ENCODE peak calls at places on chromosomes 1 and 21, in four cellular contexts. Y is IMR-90, Z is K562, L is endothelial cell of umbilical vein. O is an unnamed sample.
A peak's percentile ranks its signal among the peaks of the same experiment; 100 is the strongest.

GRCh38 chr1:195721210-195721971 is 886.8 kb downstream of the KCNT2 start:
- DNase-seq in Y (no peak), Z (no peak), L (no peak), O (no peak)

GRCh38 chr1:47894718-47895393 is 102.3 kb downstream of the TRABD2B start:
- DNase-seq in Y (peak; percentile 4), Z (no peak), L (peak; percentile 17), O (peak; percentile 90)

GRCh38 chr1:231029841-231030240 is 10.2 kb downstream of the FAM89A start:
- DNase-seq in Y (no peak), Z (no peak), L (no peak), O (no peak)

GRCh38 chr1:214108097-214108446 is 120.3 kb downstream of the PROX1 start:
- DNase-seq in Y (no peak), Z (no peak), L (no peak), O (no peak)

GRCh38 chr1:109929588-109930251 is 19.1 kb downstream of the CSF1 start:
- DNase-seq in Y (no peak), Z (no peak), L (no peak), O (no peak)

GRCh38 chr1:237293804-237294203 is 251.8 kb downstream of the RYR2 start:
- DNase-seq in Y (no peak), Z (no peak), L (no peak), O (no peak)

GRCh38 chr1:203084588-203085527 is 954 bp downstream of the MYOG start:
- DNase-seq in Y (no peak), Z (peak; percentile 78), L (no peak), O (no peak)

GRCh38 chr1:6646499-6647148 is 22.0 kb downstream of the THAP3 start:
- DNase-seq in Y (peak; percentile 54), Z (peak; percentile 59), L (peak; percentile 47), O (no peak)

GRCh38 chr1:68745006-68745405 is 248.1 kb upstream of the DEPDC1 start:
- DNase-seq in Y (no peak), Z (no peak), L (no peak), O (no peak)

GRCh38 chr1:212630159-212630900 is 21.8 kb downstream of the ATF3 start:
- DNase-seq in Y (no peak), Z (peak; percentile 81), L (peak; percentile 42), O (no peak)

GRCh38 chr1:8941906-8942305 is 3.8 kb upstream of the CA6 start:
- DNase-seq in Y (peak; percentile 91), Z (no peak), L (peak; percentile 76), O (peak; percentile 11)

GRCh38 chr1:59574085-59574484 is 240.7 kb upstream of the HOOK1 start:
- DNase-seq in Y (peak; percentile 74), Z (no peak), L (no peak), O (no peak)

GRCh38 chr1:19728413-19729145 is 63.9 kb downstream of the HTR6 start:
- DNase-seq in Y (no peak), Z (no peak), L (no peak), O (no peak)

GRCh38 chr1:8055973-8056372 is 29.9 kb upstream of the ERRFI1 start:
- DNase-seq in Y (peak; percentile 91), Z (no peak), L (no peak), O (no peak)

GRCh38 chr1:108590436-108590835 is 30.5 kb downstream of the EEIG2 start:
- DNase-seq in Y (peak; percentile 17), Z (no peak), L (peak; percentile 84), O (no peak)
- H3K4me2 ChIP-seq in Y (peak overlapping the region; percentile 32), Z (no peak overlapping the region), L (peak overlapping the region; percentile 90), O (no peak overlapping the region)

GRCh38 chr1:193432979-193433587 is 246.7 kb upstream of the B3GALT2 start:
- DNase-seq in Y (no peak), Z (no peak), L (no peak), O (no peak)
- H3K9me3 ChIP-seq in Y (peaks cover 13% of the 10 kb centered on the region), Z (peaks cover 2% of the 10 kb centered on the region), L (peaks cover 10% of the 10 kb centered on the region), O (peaks cover 13% of the 10 kb centered on the region)

DNA sequence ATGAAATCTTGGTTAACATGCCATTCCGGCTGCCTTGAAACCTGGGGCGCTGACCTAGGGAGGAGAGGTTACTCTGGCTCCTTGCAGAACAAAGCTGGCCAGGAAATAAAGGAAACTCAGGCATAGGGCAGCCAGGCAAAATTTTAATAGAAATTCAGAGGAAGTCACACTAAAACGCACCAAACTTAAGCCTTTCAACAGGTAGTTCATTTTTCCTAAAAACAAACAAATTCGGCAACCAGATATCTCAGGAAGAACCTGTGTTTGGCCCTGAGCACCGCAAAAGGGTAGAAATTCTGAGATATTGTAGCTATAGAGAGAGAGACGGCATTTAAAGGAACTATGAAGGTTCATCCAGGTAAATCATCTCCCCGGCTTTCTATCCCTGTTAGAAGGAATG is 13.1 kb downstream of the LYST start:
- DNase-seq in Y (no peak), Z (no peak), L (no peak), O (no peak)
- H3K9me1 ChIP-seq in Y (no peaks in the 10 kb centered on the region), Z (no peaks in the 10 kb centered on the region), L (no peaks in the 10 kb centered on the region), O (no peaks in the 10 kb centered on the region)

DNA sequence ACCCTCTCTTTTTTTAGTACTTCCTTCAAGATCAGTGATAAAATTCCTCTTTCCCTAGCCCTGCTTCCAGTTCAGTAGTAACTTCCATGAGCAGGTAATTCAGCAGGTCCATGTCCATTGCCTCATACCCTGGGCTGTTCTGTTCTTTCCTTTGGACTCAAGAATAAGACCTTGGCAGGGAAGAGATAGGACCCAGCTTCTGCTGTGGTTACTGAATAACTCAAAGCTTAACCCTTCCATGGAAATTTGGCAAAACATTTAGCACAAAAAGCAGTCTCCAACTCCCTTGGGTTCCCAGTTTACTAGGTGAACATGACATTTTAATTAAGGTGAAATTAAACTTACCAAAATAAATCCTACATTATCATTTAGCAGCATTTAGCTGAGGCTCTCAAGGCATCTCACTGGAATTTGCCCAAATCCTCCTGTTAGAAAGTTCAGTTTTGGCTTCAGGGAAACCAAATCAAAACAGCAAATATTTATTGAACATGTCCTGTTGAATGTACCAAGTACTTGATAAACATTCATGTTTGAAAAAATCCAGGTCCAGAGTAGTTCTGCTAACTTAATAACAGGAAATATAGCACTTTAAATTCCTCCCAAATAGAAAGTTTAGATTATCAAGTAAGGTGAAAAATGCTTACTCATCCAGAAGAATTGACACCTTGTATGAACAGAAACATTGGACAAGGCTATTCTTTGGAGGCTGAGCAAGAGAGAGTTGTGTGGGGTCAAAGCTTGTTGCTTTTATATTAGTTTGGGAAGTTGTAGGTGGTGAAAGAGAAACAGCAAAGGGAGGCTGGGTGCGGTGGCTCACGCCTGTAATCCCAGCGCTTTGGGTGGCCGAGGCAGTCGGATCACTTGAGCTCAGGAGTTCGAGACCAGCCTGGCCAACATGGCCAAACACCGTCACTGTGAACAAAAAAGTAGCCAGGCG is 8.4 kb upstream of the SERPINC1 start:
- DNase-seq in Y (no peak), Z (no peak), L (no peak), O (no peak)
- H3K4me2 ChIP-seq in Y (no peak overlapping the region), Z (no peak overlapping the region), L (no peak overlapping the region), O (no peak overlapping the region)

GRCh38 chr1:2789164-2789985 is 12.1 kb downstream of the TTC34 start:
- DNase-seq in Y (no peak), Z (no peak), L (no peak), O (no peak)

GRCh38 chr1:2787163-2787911 is 14.2 kb downstream of the TTC34 start:
- DNase-seq in Y (no peak), Z (no peak), L (no peak), O (no peak)

GRCh38 chr1:2791027-2791760 is 10.3 kb downstream of the TTC34 start:
- DNase-seq in Y (no peak), Z (no peak), L (no peak), O (no peak)

GRCh38 chr1:2788506-2789163 is 12.9 kb downstream of the TTC34 start:
- DNase-seq in Y (no peak), Z (no peak), L (no peak), O (no peak)

GRCh38 chr1:2789986-2790581 is 11.4 kb downstream of the TTC34 start:
- DNase-seq in Y (no peak), Z (no peak), L (no peak), O (no peak)
- H3K9me3 ChIP-seq in Y (peaks cover 44% of the 10 kb centered on the region), Z (no peaks in the 10 kb centered on the region), L (no peaks in the 10 kb centered on the region), O (peaks cover 11% of the 10 kb centered on the region)

GRCh38 chr1:192045038-192045575 is 113.2 kb upstream of the RGS18 start:
- DNase-seq in Y (no peak), Z (no peak), L (peak; percentile 4), O (no peak)
- H3K9me1 ChIP-seq in Y (no peaks in the 10 kb centered on the region), Z (no peaks in the 10 kb centered on the region), L (no peaks in the 10 kb centered on the region), O (no peaks in the 10 kb centered on the region)

DNA sequence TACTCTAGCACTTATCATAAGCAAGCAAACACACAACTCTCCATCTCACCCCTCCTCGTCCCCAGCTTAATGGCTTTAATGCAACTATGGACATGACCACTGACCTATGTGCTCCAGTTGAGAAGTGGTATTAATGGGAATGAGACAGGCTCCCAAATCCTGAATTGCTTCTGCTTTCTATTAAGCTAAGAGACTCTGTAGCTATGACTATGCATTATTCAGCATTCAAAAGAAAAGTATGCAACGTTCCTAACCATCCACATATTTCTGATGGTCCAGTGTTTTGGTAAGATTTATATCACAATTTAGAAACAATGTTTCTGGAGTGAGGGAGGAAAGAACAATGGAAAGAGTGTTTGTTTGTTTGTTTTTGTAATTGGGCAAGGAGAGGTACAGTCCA is 194.1 kb upstream of the PLXNA2 start:
- DNase-seq in Y (no peak), Z (no peak), L (no peak), O (no peak)
- H3K4me2 ChIP-seq in Y (no peak overlapping the region), Z (no peak overlapping the region), L (no peak overlapping the region), O (no peak overlapping the region)

GRCh38 chr21:19461481-19462205 is 1058.1 kb upstream of the TMPRSS15 start:
- DNase-seq in Y (no peak), Z (peak; percentile 11), L (no peak), O (no peak)

GRCh38 chr21:19463966-19464365 is 1060.4 kb upstream of the TMPRSS15 start:
- DNase-seq in Y (no peak), Z (no peak), L (no peak), O (no peak)

DNA sequence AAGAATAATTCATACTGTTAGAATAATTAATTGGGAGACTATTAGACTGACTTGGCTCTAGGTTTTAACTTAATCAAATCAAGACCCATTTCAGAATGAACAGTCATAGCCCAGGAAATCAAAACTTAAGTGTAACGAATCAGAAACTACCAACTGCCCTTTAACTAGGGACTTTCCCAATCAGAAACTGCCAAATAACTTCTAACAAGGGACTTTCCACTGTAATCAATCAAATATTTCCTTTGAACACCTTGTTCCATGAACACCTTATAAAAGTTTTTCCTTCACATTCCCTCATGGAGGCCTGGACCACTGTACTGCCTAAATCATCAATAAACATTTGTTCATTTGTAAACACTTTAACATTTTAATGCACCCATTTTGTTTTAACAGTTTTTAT is 1054.7 kb upstream of the TMPRSS15 start:
- DNase-seq in Y (no peak), Z (no peak), L (no peak), O (no peak)
- H3K9me3 ChIP-seq in Y (peaks cover 3% of the 10 kb centered on the region), Z (no peaks in the 10 kb centered on the region), L (no peaks in the 10 kb centered on the region), O (no peaks in the 10 kb centered on the region)

O was measured in keratinocyte.